ENCODE peak calls at places on chromosome 1, in nine cellular contexts. One of them, this sample, is unnamed. For H3K27me3, the result is how much of the 10 kb centered on the place peaks cover.

GRCh38 chr1:241823925-241824324 is 24.1 kb upstream of the EXO1 start:
- DNase-seq in PC-9: no peak
- DNase-seq in mammary epithelial cell: no peak
- DNase-seq in trophoblast cell: no peak
- DNase-seq in PC-3: no peak
- DNase-seq in neural progenitor cell: no peak
- DNase-seq in HCT116: peak
- DNase-seq in fibroblast of lung: no peak
- DNase-seq in H9: no peak
- DNase-seq in this sample: no peak

GRCh38 chr1:17929224-17929623 is 174.1 kb downstream of the ACTL8 start:
- DNase-seq in neural progenitor cell: no peak
- DNase-seq in PC-9: no peak
- DNase-seq in trophoblast cell: no peak
- DNase-seq in HCT116: no peak
- DNase-seq in fibroblast of lung: no peak
- DNase-seq in PC-3: no peak
- DNase-seq in H9: no peak
- DNase-seq in mammary epithelial cell: no peak
- DNase-seq in this sample: no peak

GRCh38 chr1:228416217-228416971 is at the start of gene TRIM17:
- DNase-seq in fibroblast of lung: no peak
- DNase-seq in H9: peak
- DNase-seq in neural progenitor cell: peak
- DNase-seq in PC-3: no peak
- DNase-seq in HCT116: no peak
- DNase-seq in trophoblast cell: peak
- DNase-seq in mammary epithelial cell: no peak
- DNase-seq in PC-9: peak
- DNase-seq in this sample: no peak

GRCh38 chr1:205438213-205439158 is 16.6 kb upstream of the LEMD1 start:
- DNase-seq in PC-3: peak
- DNase-seq in mammary epithelial cell: peak
- DNase-seq in neural progenitor cell: no peak
- DNase-seq in PC-9: peak
- DNase-seq in trophoblast cell: peak
- DNase-seq in HCT116: peak
- DNase-seq in H9: no peak
- DNase-seq in fibroblast of lung: peak
- DNase-seq in this sample: no peak

GRCh38 chr1:5125208-5125607 is 470.8 kb downstream of the AJAP1 start:
- DNase-seq in PC-9: no peak
- DNase-seq in mammary epithelial cell: no peak
- DNase-seq in fibroblast of lung: no peak
- DNase-seq in H9: no peak
- DNase-seq in PC-3: no peak
- DNase-seq in HCT116: no peak
- DNase-seq in neural progenitor cell: no peak
- DNase-seq in trophoblast cell: no peak
- DNase-seq in this sample: no peak

GRCh38 chr1:149967041-149967440 is 30.4 kb upstream of the MTMR11 start:
- DNase-seq in mammary epithelial cell: no peak
- DNase-seq in HCT116: no peak
- DNase-seq in fibroblast of lung: no peak
- DNase-seq in H9: no peak
- DNase-seq in PC-3: no peak
- DNase-seq in neural progenitor cell: no peak
- DNase-seq in PC-9: no peak
- DNase-seq in trophoblast cell: no peak
- DNase-seq in this sample: no peak

GRCh38 chr1:209257021-209257420 is 326.5 kb upstream of the CAMK1G start:
- DNase-seq in HCT116: no peak
- DNase-seq in trophoblast cell: no peak
- DNase-seq in PC-9: no peak
- DNase-seq in H9: no peak
- DNase-seq in PC-3: no peak
- DNase-seq in mammary epithelial cell: no peak
- DNase-seq in fibroblast of lung: no peak
- DNase-seq in neural progenitor cell: no peak
- DNase-seq in this sample: no peak

GRCh38 chr1:101781437-101781836 is 215.3 kb downstream of the OLFM3 start:
- DNase-seq in trophoblast cell: no peak
- DNase-seq in H9: no peak
- DNase-seq in mammary epithelial cell: peak
- DNase-seq in PC-3: peak
- DNase-seq in PC-9: peak
- DNase-seq in HCT116: no peak
- DNase-seq in neural progenitor cell: peak
- DNase-seq in fibroblast of lung: peak
- DNase-seq in this sample: no peak

GRCh38 chr1:59678809-59679228 is 135.9 kb upstream of the HOOK1 start:
- DNase-seq in H9: no peak
- DNase-seq in PC-9: peak
- DNase-seq in mammary epithelial cell: peak
- DNase-seq in neural progenitor cell: peak
- DNase-seq in HCT116: peak
- DNase-seq in trophoblast cell: peak
- DNase-seq in PC-3: peak
- DNase-seq in fibroblast of lung: peak
- DNase-seq in this sample: no peak

GRCh38 chr1:1599030-1599916 is 662 bp downstream of the FNDC10 start:
- DNase-seq in PC-3: peak
- DNase-seq in mammary epithelial cell: peak
- DNase-seq in fibroblast of lung: no peak
- DNase-seq in neural progenitor cell: peak
- DNase-seq in H9: peak
- DNase-seq in PC-9: no peak
- DNase-seq in trophoblast cell: peak
- DNase-seq in HCT116: no peak
- DNase-seq in this sample: no peak

GRCh38 chr1:10788592-10789006 is 7.8 kb downstream of the CASZ1 start:
- DNase-seq in fibroblast of lung: no peak
- DNase-seq in HCT116: no peak
- DNase-seq in PC-9: no peak
- DNase-seq in trophoblast cell: peak
- DNase-seq in H9: peak
- DNase-seq in neural progenitor cell: peak
- DNase-seq in mammary epithelial cell: no peak
- DNase-seq in PC-3: peak
- DNase-seq in this sample: no peak

GRCh38 chr1:209889077-209889418 is 49.0 kb upstream of the SYT14 start:
- DNase-seq in neural progenitor cell: no peak
- DNase-seq in HCT116: no peak
- DNase-seq in fibroblast of lung: no peak
- DNase-seq in PC-9: no peak
- DNase-seq in H9: no peak
- DNase-seq in PC-3: no peak
- DNase-seq in mammary epithelial cell: no peak
- DNase-seq in trophoblast cell: no peak
- DNase-seq in this sample: no peak

GRCh38 chr1:174789399-174789798 is 210.3 kb upstream of the CACYBP start:
- DNase-seq in fibroblast of lung: peak
- DNase-seq in neural progenitor cell: no peak
- DNase-seq in trophoblast cell: no peak
- DNase-seq in HCT116: no peak
- DNase-seq in PC-9: peak
- DNase-seq in mammary epithelial cell: peak
- DNase-seq in PC-3: peak
- DNase-seq in H9: no peak
- DNase-seq in this sample: no peak

GRCh38 chr1:46488343-46489168 is 1.1 kb upstream of the DMBX1 start:
- DNase-seq in PC-9: no peak
- DNase-seq in H9: peak
- DNase-seq in PC-3: peak
- DNase-seq in fibroblast of lung: peak
- DNase-seq in neural progenitor cell: peak
- DNase-seq in mammary epithelial cell: peak
- DNase-seq in trophoblast cell: no peak
- DNase-seq in HCT116: no peak
- DNase-seq in this sample: no peak
- H3K27me3 ChIP-seq in PC-9: under half
- H3K27me3 ChIP-seq in H9: half or more
- H3K27me3 ChIP-seq in PC-3: under half
- H3K27me3 ChIP-seq in fibroblast of lung: half or more
- H3K27me3 ChIP-seq in neural progenitor cell: half or more
- H3K27me3 ChIP-seq in mammary epithelial cell: half or more
- H3K27me3 ChIP-seq in trophoblast cell: half or more
- H3K27me3 ChIP-seq in HCT116: under half
- H3K27me3 ChIP-seq in this sample: half or more

GRCh38 chr1:8891405-8891804 is 12.9 kb upstream of the ENO1 start:
- DNase-seq in PC-3: no peak
- DNase-seq in H9: no peak
- DNase-seq in mammary epithelial cell: no peak
- DNase-seq in PC-9: no peak
- DNase-seq in fibroblast of lung: no peak
- DNase-seq in trophoblast cell: no peak
- DNase-seq in HCT116: no peak
- DNase-seq in neural progenitor cell: no peak
- DNase-seq in this sample: no peak
- H2AFZ ChIP-seq in PC-3: no peak
- H2AFZ ChIP-seq in H9: no peak
- H2AFZ ChIP-seq in mammary epithelial cell: no peak
- H2AFZ ChIP-seq in PC-9: no peak
- H2AFZ ChIP-seq in fibroblast of lung: no peak
- H2AFZ ChIP-seq in trophoblast cell: no peak
- H2AFZ ChIP-seq in HCT116: no peak
- H2AFZ ChIP-seq in neural progenitor cell: no peak
- H2AFZ ChIP-seq in this sample: no peak

DNA sequence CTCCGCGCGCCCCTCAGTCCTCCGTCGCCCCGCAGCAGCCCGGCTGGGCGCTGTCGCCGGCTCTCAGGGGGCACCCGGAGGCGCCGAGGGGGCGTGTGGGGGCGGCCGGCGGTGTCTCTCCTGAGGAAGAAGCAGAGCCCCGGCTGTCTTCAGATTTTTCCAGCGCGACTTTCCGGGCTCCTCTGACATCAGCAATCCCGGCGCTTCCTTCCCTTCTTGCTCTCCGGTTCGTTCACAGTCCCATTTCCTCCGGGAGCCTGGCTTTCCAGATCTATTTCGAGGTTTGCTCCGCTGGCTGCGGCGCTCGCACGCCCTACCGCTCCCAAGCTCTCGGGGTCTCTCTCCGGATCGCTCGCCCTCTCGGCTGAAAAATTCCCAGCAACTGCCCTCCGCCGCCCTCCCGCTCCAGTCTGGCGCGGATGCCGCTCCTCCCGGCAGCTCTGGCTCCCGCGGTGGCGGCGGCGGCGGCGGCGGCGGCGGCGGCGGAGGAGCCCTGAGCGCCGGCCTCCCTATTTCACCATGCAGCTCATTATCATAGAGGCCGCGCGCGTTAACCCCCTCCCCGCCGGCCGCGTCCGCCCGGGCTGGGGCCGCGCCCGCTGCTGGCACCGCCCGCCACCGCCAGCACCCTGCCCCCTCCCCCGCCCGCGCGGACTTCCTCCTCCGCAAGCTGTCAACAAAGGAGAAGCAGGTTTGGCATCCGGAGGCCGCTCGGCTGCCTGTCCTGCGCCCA is at the start of gene PLXNA2:
- DNase-seq in PC-9: peak
- DNase-seq in neural progenitor cell: peak
- DNase-seq in trophoblast cell: peak
- DNase-seq in HCT116: peak
- DNase-seq in mammary epithelial cell: peak
- DNase-seq in PC-3: peak
- DNase-seq in H9: peak
- DNase-seq in fibroblast of lung: peak
- DNase-seq in this sample: no peak
- H3K27ac ChIP-seq in PC-9: no peak
- H3K27ac ChIP-seq in neural progenitor cell: no peak
- H3K27ac ChIP-seq in trophoblast cell: peak
- H3K27ac ChIP-seq in HCT116: no peak
- H3K27ac ChIP-seq in mammary epithelial cell: peak
- H3K27ac ChIP-seq in PC-3: no peak
- H3K27ac ChIP-seq in H9: no peak
- H3K27ac ChIP-seq in fibroblast of lung: peak
- H3K27ac ChIP-seq in this sample: peak

DNA sequence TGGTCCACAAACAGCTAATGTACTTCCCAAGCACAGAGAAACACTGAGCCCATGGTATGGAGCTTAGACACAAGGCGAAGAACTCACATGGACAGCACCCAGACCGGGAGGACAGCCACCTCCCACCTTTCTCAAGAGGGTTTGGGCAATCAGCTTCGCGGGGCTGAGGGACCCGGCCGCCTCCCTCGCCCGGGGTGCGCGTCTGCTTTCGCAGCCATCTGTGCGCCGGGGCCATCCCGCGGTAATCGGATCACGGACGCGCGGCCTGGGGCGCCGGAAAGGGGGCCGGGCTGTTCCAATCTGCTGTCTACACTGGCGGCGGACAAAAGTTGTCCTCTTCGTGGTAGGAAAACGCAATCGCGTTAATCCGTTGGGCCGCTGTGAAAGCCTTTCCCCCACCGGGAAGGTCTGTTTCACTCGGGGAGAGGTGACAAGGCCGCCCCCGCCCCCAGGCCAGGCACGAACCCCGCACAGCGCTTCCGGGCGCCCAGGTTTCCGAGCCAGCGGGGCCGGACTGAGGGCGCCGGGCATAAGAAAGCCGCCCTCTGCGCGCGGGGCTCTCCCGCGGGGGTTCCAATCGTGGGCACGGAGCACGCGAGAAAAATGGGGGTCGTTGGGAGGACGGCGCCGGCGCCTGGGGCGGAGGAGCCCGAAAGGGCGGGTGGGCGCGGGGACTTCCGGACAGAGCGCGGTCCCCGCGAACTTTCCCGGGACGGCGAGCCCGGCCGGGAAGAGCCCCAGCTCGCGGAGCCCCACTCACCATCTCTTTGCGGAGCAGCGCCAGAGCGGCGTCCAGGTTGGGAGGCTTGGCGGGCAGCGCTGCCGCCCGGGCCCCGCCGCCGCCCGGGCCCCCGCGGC is 664 bp downstream of the FAM89A start:
- DNase-seq in PC-9: peak
- DNase-seq in PC-3: peak
- DNase-seq in neural progenitor cell: peak
- DNase-seq in fibroblast of lung: peak
- DNase-seq in H9: peak
- DNase-seq in HCT116: no peak
- DNase-seq in trophoblast cell: peak
- DNase-seq in mammary epithelial cell: peak
- DNase-seq in this sample: no peak
- H3K27me3 ChIP-seq in PC-9: under half
- H3K27me3 ChIP-seq in PC-3: under half
- H3K27me3 ChIP-seq in neural progenitor cell: half or more
- H3K27me3 ChIP-seq in fibroblast of lung: under half
- H3K27me3 ChIP-seq in H9: under half
- H3K27me3 ChIP-seq in HCT116: under half
- H3K27me3 ChIP-seq in trophoblast cell: under half
- H3K27me3 ChIP-seq in mammary epithelial cell: under half
- H3K27me3 ChIP-seq in this sample: under half

This sample was measured in keratinocyte.